ENCODE peak calls at places on chromosomes 2 and 18, in six cellular contexts. One of them, this sample, is unnamed.

GRCh38 chr18:14784133-14784532 is 36.2 kb downstream of the ANKRD30B start:
- DNase-seq in A172: no peak
- DNase-seq in activated CD4-positive, CD25-positive, alpha-beta regulatory T cell: no peak
- DNase-seq in HepG2: no peak
- DNase-seq in AG09309: no peak
- DNase-seq in NCI-H446: no peak
- DNase-seq in this sample: no peak

GRCh38 chr2:191846787-191847620 is at the start of gene CAVIN2:
- DNase-seq in HepG2: peak
- DNase-seq in activated CD4-positive, CD25-positive, alpha-beta regulatory T cell: no peak
- DNase-seq in AG09309: no peak
- DNase-seq in A172: peak
- DNase-seq in NCI-H446: no peak
- DNase-seq in this sample: no peak

GRCh38 chr2:184598313-184599053 is at the start of gene ZNF804A:
- DNase-seq in A172: peak
- DNase-seq in HepG2: no peak
- DNase-seq in AG09309: no peak
- DNase-seq in NCI-H446: peak
- DNase-seq in activated CD4-positive, CD25-positive, alpha-beta regulatory T cell: no peak
- DNase-seq in this sample: peak

GRCh38 chr2:27133195-27133875 is 1.1 kb downstream of the PREB start:
- DNase-seq in HepG2: no peak
- DNase-seq in AG09309: no peak
- DNase-seq in activated CD4-positive, CD25-positive, alpha-beta regulatory T cell: no peak
- DNase-seq in A172: peak
- DNase-seq in NCI-H446: no peak
- DNase-seq in this sample: peak

GRCh38 chr2:149490296-149490695 is 97.3 kb downstream of the MMADHC start:
- DNase-seq in NCI-H446: no peak
- DNase-seq in activated CD4-positive, CD25-positive, alpha-beta regulatory T cell: no peak
- DNase-seq in A172: peak
- DNase-seq in HepG2: no peak
- DNase-seq in AG09309: peak
- DNase-seq in this sample: no peak

GRCh38 chr2:156383798-156384197 is 51.3 kb upstream of the NR4A2 start:
- DNase-seq in activated CD4-positive, CD25-positive, alpha-beta regulatory T cell: no peak
- DNase-seq in AG09309: no peak
- DNase-seq in A172: no peak
- DNase-seq in HepG2: no peak
- DNase-seq in NCI-H446: no peak
- DNase-seq in this sample: no peak

GRCh38 chr2:86301010-86301409 is 36.4 kb downstream of the REEP1 start:
- DNase-seq in HepG2: no peak
- DNase-seq in NCI-H446: no peak
- DNase-seq in A172: no peak
- DNase-seq in activated CD4-positive, CD25-positive, alpha-beta regulatory T cell: no peak
- DNase-seq in AG09309: no peak
- DNase-seq in this sample: peak

GRCh38 chr2:13676269-13676668 is 956.2 kb upstream of the LRATD1 start:
- DNase-seq in AG09309: no peak
- DNase-seq in NCI-H446: no peak
- DNase-seq in HepG2: no peak
- DNase-seq in A172: no peak
- DNase-seq in activated CD4-positive, CD25-positive, alpha-beta regulatory T cell: no peak
- DNase-seq in this sample: no peak

GRCh38 chr2:149410701-149411484 is 80.5 kb downstream of the LYPD6 start:
- DNase-seq in AG09309: peak
- DNase-seq in HepG2: no peak
- DNase-seq in NCI-H446: no peak
- DNase-seq in A172: peak
- DNase-seq in activated CD4-positive, CD25-positive, alpha-beta regulatory T cell: no peak
- DNase-seq in this sample: peak

GRCh38 chr2:44912660-44913059 is 28.8 kb upstream of the SIX3 start:
- DNase-seq in HepG2: no peak
- DNase-seq in A172: peak
- DNase-seq in AG09309: peak
- DNase-seq in activated CD4-positive, CD25-positive, alpha-beta regulatory T cell: no peak
- DNase-seq in NCI-H446: no peak
- DNase-seq in this sample: no peak

GRCh38 chr2:236974206-236974605 is 111.5 kb upstream of the COPS8 start:
- DNase-seq in A172: no peak
- DNase-seq in HepG2: no peak
- DNase-seq in AG09309: no peak
- DNase-seq in NCI-H446: no peak
- DNase-seq in activated CD4-positive, CD25-positive, alpha-beta regulatory T cell: no peak
- DNase-seq in this sample: no peak

GRCh38 chr2:173716458-173717052 is 248.6 kb downstream of the SP3 start:
- DNase-seq in AG09309: no peak
- DNase-seq in activated CD4-positive, CD25-positive, alpha-beta regulatory T cell: no peak
- DNase-seq in A172: peak
- DNase-seq in HepG2: no peak
- DNase-seq in NCI-H446: no peak
- DNase-seq in this sample: no peak

GRCh38 chr2:85156141-85156540 is 22.9 kb downstream of the TCF7L1 start:
- DNase-seq in AG09309: no peak
- DNase-seq in NCI-H446: no peak
- DNase-seq in HepG2: no peak
- DNase-seq in A172: no peak
- DNase-seq in activated CD4-positive, CD25-positive, alpha-beta regulatory T cell: no peak
- DNase-seq in this sample: no peak

GRCh38 chr2:204628926-204629661 is 83.8 kb downstream of the PARD3B start:
- DNase-seq in NCI-H446: no peak
- DNase-seq in A172: no peak
- DNase-seq in AG09309: no peak
- DNase-seq in activated CD4-positive, CD25-positive, alpha-beta regulatory T cell: no peak
- DNase-seq in HepG2: no peak
- DNase-seq in this sample: no peak

GRCh38 chr18:7158201-7158600 is 40.6 kb upstream of the LAMA1 start:
- DNase-seq in activated CD4-positive, CD25-positive, alpha-beta regulatory T cell: no peak
- DNase-seq in HepG2: no peak
- DNase-seq in AG09309: peak
- DNase-seq in A172: peak
- DNase-seq in NCI-H446: no peak
- DNase-seq in this sample: no peak

GRCh38 chr2:223601932-223602676 is at the start of gene SCG2:
- DNase-seq in NCI-H446: peak
- DNase-seq in AG09309: peak
- DNase-seq in HepG2: peak
- DNase-seq in activated CD4-positive, CD25-positive, alpha-beta regulatory T cell: no peak
- DNase-seq in A172: peak
- DNase-seq in this sample: no peak

GRCh38 chr2:197673142-197673541 is 2.2 kb downstream of the RFTN2 start:
- DNase-seq in activated CD4-positive, CD25-positive, alpha-beta regulatory T cell: no peak
- DNase-seq in A172: no peak
- DNase-seq in HepG2: no peak
- DNase-seq in AG09309: no peak
- DNase-seq in NCI-H446: no peak
- DNase-seq in this sample: no peak

GRCh38 chr18:31819106-31819924 is 58.6 kb upstream of the SLC25A52 start:
- DNase-seq in activated CD4-positive, CD25-positive, alpha-beta regulatory T cell: no peak
- DNase-seq in HepG2: peak
- DNase-seq in NCI-H446: peak
- DNase-seq in A172: peak
- DNase-seq in AG09309: peak
- DNase-seq in this sample: peak

GRCh38 chr2:83471708-83472107 is 987.4 kb downstream of the SUCLG1 start:
- DNase-seq in A172: no peak
- DNase-seq in NCI-H446: no peak
- DNase-seq in HepG2: no peak
- DNase-seq in AG09309: no peak
- DNase-seq in activated CD4-positive, CD25-positive, alpha-beta regulatory T cell: no peak
- DNase-seq in this sample: peak

GRCh38 chr2:215878476-215879063 is 134.8 kb downstream of the MREG start:
- DNase-seq in AG09309: peak
- DNase-seq in NCI-H446: no peak
- DNase-seq in A172: no peak
- DNase-seq in activated CD4-positive, CD25-positive, alpha-beta regulatory T cell: no peak
- DNase-seq in HepG2: no peak
- DNase-seq in this sample: no peak

GRCh38 chr2:236887519-236887918 is 198.2 kb upstream of the COPS8 start:
- DNase-seq in AG09309: peak
- DNase-seq in NCI-H446: no peak
- DNase-seq in activated CD4-positive, CD25-positive, alpha-beta regulatory T cell: no peak
- DNase-seq in A172: no peak
- DNase-seq in HepG2: no peak
- DNase-seq in this sample: no peak

GRCh38 chr2:213316001-213316735 is 31.9 kb downstream of the SPAG16 start:
- DNase-seq in AG09309: no peak
- DNase-seq in NCI-H446: peak
- DNase-seq in activated CD4-positive, CD25-positive, alpha-beta regulatory T cell: no peak
- DNase-seq in A172: peak
- DNase-seq in HepG2: no peak
- DNase-seq in this sample: no peak

GRCh38 chr2:226439337-226439736 is 360.3 kb downstream of the IRS1 start:
- DNase-seq in A172: no peak
- DNase-seq in activated CD4-positive, CD25-positive, alpha-beta regulatory T cell: no peak
- DNase-seq in NCI-H446: no peak
- DNase-seq in AG09309: peak
- DNase-seq in HepG2: no peak
- DNase-seq in this sample: no peak

GRCh38 chr18:38576915-38577314 is 1011.3 kb upstream of the CELF4 start:
- DNase-seq in AG09309: no peak
- DNase-seq in activated CD4-positive, CD25-positive, alpha-beta regulatory T cell: no peak
- DNase-seq in A172: no peak
- DNase-seq in HepG2: no peak
- DNase-seq in NCI-H446: no peak
- DNase-seq in this sample: no peak